ENCODE peak calls at places on chromosomes 12 and 14, in seven cellular contexts. D, U, L, Y, B, J and X are unnamed samples.

GRCh38 chr12:479161-479560 is 19.4 kb downstream of the B4GALNT3 start:
- DNase-seq in J (no peak), Y (peak; percentile 72), U (no peak), B (no peak), L (no peak), D (no peak), X (no peak)

GRCh38 chr12:64669270-64669842 is 59.1 kb downstream of the RASSF3 start:
- DNase-seq in Y (peak; percentile 83), U (no peak), L (no peak), B (no peak), D (peak; percentile 63), J (peak; percentile 47), X (no peak)

GRCh38 chr14:75011356-75012097 is 8.8 kb downstream of the EIF2B2 start:
- DNase-seq in U (peak; percentile 74), B (peak; percentile 46), Y (no peak), J (no peak), L (no peak), D (no peak), X (peak; percentile 21)

GRCh38 chr12:64781374-64782029 is 22.3 kb upstream of the GNS start:
- DNase-seq in D (peak; percentile 50), J (no peak), B (no peak), U (no peak), L (no peak), Y (no peak), X (no peak)

GRCh38 chr12:3611853-3612703 is 121.1 kb downstream of the PRMT8 start:
- DNase-seq in L (no peak), D (no peak), Y (no peak), B (no peak), U (no peak), J (no peak), X (no peak)

GRCh38 chr14:51094901-51095853 is at the start of gene TRIM9:
- DNase-seq in D (peak; percentile 73), J (peak; percentile 56), B (peak; percentile 86), U (peak; percentile 99), Y (peak; percentile 98), L (peak; percentile 72), X (peak; percentile 92)

GRCh38 chr12:76346798-76347420 is 1.3 kb downstream of the BBS10 start:
- DNase-seq in J (no peak), B (peak; percentile 53), Y (no peak), L (no peak), U (peak; percentile 75), D (peak; percentile 11), X (peak; percentile 74)

GRCh38 chr14:20970983-20971704 is 15.9 kb downstream of the RNASE2 start:
- DNase-seq in J (peak; percentile 54), L (peak; percentile 48), D (peak; percentile 81), B (peak; percentile 46), U (peak; percentile 90), Y (peak; percentile 96), X (peak; percentile 63)

GRCh38 chr12:45629292-45629691 is 100.2 kb upstream of the ARID2 start:
- DNase-seq in U (no peak), Y (no peak), B (no peak), D (no peak), J (no peak), L (no peak), X (no peak)

GRCh38 chr12:23921099-23921846 is 28.2 kb downstream of the SOX5 start:
- DNase-seq in J (no peak), Y (no peak), L (no peak), B (no peak), D (no peak), U (no peak), X (no peak)